ENCODE peak calls at places on chromosome 18, in five cellular contexts. P is type B pancreatic cell, V is NT2/D1, G is brain pericyte, Q is DMS153. R is an unnamed sample.

GRCh38 chr18:54926593-54927297 is 32.5 kb downstream of the CCDC68 start:
- DNase-seq in P (no peak), V (no peak), G (no peak), Q (no peak), R (no peak)

GRCh38 chr18:28514699-28515098 is 337.8 kb upstream of the CDH2 start:
- DNase-seq in P (no peak), V (no peak), G (no peak), Q (no peak), R (no peak)

GRCh38 chr18:46332956-46333355 is 228.8 kb downstream of the HAUS1 start:
- DNase-seq in P (no peak), V (no peak), G (no peak), Q (no peak), R (no peak)

GRCh38 chr18:5456577-5457466 is 87.0 kb downstream of the EPB41L3 start:
- DNase-seq in P (no peak), V (no peak), G (peak), Q (no peak), R (peak)

GRCh38 chr18:46412831-46413371 is 244.1 kb downstream of the LOXHD1 start:
- DNase-seq in P (no peak), V (no peak), G (no peak), Q (no peak), R (no peak)

GRCh38 chr18:58408665-58409064 is 220.2 kb downstream of the ALPK2 start:
- DNase-seq in P (no peak), V (no peak), G (no peak), Q (no peak), R (no peak)

GRCh38 chr18:68847219-68847860 is 49.5 kb downstream of the CCDC102B start:
- DNase-seq in P (no peak), V (no peak), G (no peak), Q (no peak), R (no peak)

GRCh38 chr18:49490246-49490762 is 3.3 kb upstream of the C18orf32 start:
- DNase-seq in P (no peak), V (no peak), G (no peak), Q (no peak), R (no peak)

GRCh38 chr18:10003281-10003680 is 89.5 kb downstream of the VAPA start:
- DNase-seq in P (no peak), V (no peak), G (no peak), Q (no peak), R (no peak)

GRCh38 chr18:8975624-8976023 is 126.9 kb upstream of the NDUFV2 start:
- DNase-seq in P (no peak), V (no peak), G (no peak), Q (no peak), R (no peak)

GRCh38 chr18:32086866-32087265 is 4.8 kb upstream of the RNF138 start:
- DNase-seq in P (no peak), V (no peak), G (no peak), Q (no peak), R (no peak)

R was measured in COLO829.